ENCODE peak calls at places on chromosomes 16 and 17, in seven cellular contexts. I is GM12878, J is HCT116, N is SK-N-SH, C is K562, P is H1, O is HepG2. T is an unnamed sample.

GRCh38 chr17:35849469-35850348 is 19.0 kb downstream of the HEATR9 start:
- DNase-seq in N (peak; percentile 55), J (peak; percentile 33), C (peak; percentile 48), O (peak; percentile 64), I (peak; percentile 20), P (peak; percentile 31), T (peak; percentile 64)

GRCh38 chr16:53153130-53153529 is 98.3 kb downstream of the CHD9 start:
- DNase-seq in J (no peak), C (no peak), N (no peak), O (no peak), I (no peak), P (no peak), T (no peak)

GRCh38 chr16:12609937-12610699 is 193.6 kb downstream of the CPPED1 start:
- DNase-seq in O (peak; percentile 86), J (no peak), I (no peak), P (no peak), N (no peak), C (no peak), T (no peak)

GRCh38 chr17:20992987-20993862 is 49.6 kb downstream of the USP22 start:
- DNase-seq in N (peak; percentile 95), P (peak; percentile 79), I (peak; percentile 3), C (peak; percentile 81), J (peak; percentile 51), O (peak; percentile 58), T (peak; percentile 90)

GRCh38 chr16:67848118-67848517 is 625 bp upstream of the CENPT start:
- DNase-seq in O (no peak), C (no peak), I (no peak), J (no peak), N (no peak), P (no peak), T (no peak)

GRCh38 chr16:21989141-21989540 is 11.8 kb downstream of the PDZD9 start:
- DNase-seq in C (no peak), P (no peak), O (no peak), N (no peak), J (no peak), I (no peak), T (no peak)

GRCh38 chr17:76405967-76406647 is 21.7 kb downstream of the SPHK1 start:
- DNase-seq in I (no peak), N (peak; percentile 92), C (peak; percentile 93), P (no peak), O (no peak), J (no peak), T (no peak)

GRCh38 chr17:43900183-43900857 is 7.0 kb downstream of the MPP2 start:
- DNase-seq in J (peak; percentile 56), C (peak; percentile 99), P (no peak), O (peak; percentile 63), N (peak; percentile 98), I (no peak), T (peak; percentile 92)

GRCh38 chr17:27353469-27354050 is 59.6 kb downstream of the WSB1 start:
- DNase-seq in N (peak; percentile 99), J (peak; percentile 78), O (peak; percentile 87), C (peak; percentile 97), P (peak; percentile 53), I (peak; percentile 42), T (peak; percentile 97)

GRCh38 chr17:44071772-44072171 is 1.2 kb downstream of the G6PC3 start:
- DNase-seq in O (no peak), J (no peak), I (no peak), P (no peak), C (no peak), N (no peak), T (no peak)

GRCh38 chr16:58217341-58217925 is 19.5 kb upstream of the CSNK2A2 start:
- DNase-seq in N (no peak), P (no peak), C (no peak), I (no peak), J (no peak), O (no peak), T (no peak)

GRCh38 chr17:78900816-78901215 is 2.2 kb downstream of the CEP295NL start:
- DNase-seq in O (no peak), I (no peak), C (no peak), N (no peak), P (no peak), J (no peak), T (no peak)

GRCh38 chr16:87550510-87550961 is 51.8 kb upstream of the JPH3 start:
- DNase-seq in O (no peak), I (no peak), C (peak; percentile 71), J (no peak), P (no peak), N (peak; percentile 86), T (peak; percentile 73)

GRCh38 chr17:79615926-79616325 is 5.1 kb upstream of the RBFOX3 start:
- DNase-seq in J (no peak), O (no peak), N (no peak), C (no peak), P (no peak), I (no peak), T (no peak)

GRCh38 chr17:19388791-19389190 is 1.8 kb upstream of the MFAP4 start:
- DNase-seq in P (no peak), J (no peak), N (no peak), C (no peak), I (no peak), O (no peak), T (no peak)

GRCh38 chr17:19387921-19388521 is 1.0 kb upstream of the MFAP4 start:
- DNase-seq in N (no peak), P (no peak), O (no peak), I (no peak), J (no peak), C (no peak), T (peak; percentile 48)

GRCh38 chr17:19386276-19386863 is 620 bp downstream of the MFAP4 start:
- DNase-seq in O (no peak), N (peak; percentile 39), J (no peak), C (no peak), P (no peak), I (no peak), T (no peak)

GRCh38 chr17:19389386-19389785 is 2.4 kb upstream of the MFAP4 start:
- DNase-seq in I (no peak), C (no peak), O (no peak), N (no peak), P (no peak), J (no peak), T (no peak)

GRCh38 chr17:19386974-19387920 is at the start of gene MFAP4:
- DNase-seq in O (no peak), P (no peak), C (no peak), N (peak; percentile 91), J (no peak), I (no peak), T (no peak)
- TF ChIP-seq JUND in O (no peak), P (no peak), C (no peak), N (peak; percentile 23), J (no peak), I (no peak), T (no peak)

GRCh38 chr16:56606071-56606687 is 2.2 kb upstream of the MT2A start:
- DNase-seq in O (no peak), I (no peak), J (peak; percentile 48), N (no peak), P (no peak), C (no peak), T (no peak)

GRCh38 chr16:56605475-56605874 is 2.9 kb upstream of the MT2A start:
- DNase-seq in O (no peak), C (no peak), J (no peak), P (no peak), N (no peak), I (no peak), T (no peak)

GRCh38 chr16:56607675-56608042 is 725 bp upstream of the MT2A start:
- DNase-seq in I (no peak), C (no peak), P (no peak), N (no peak), O (no peak), J (no peak), T (no peak)

GRCh38 chr16:56608043-56608875 is at the start of gene MT2A:
- DNase-seq in P (no peak), J (peak; percentile 95), O (peak; percentile 94), N (peak; percentile 95), C (peak; percentile 95), I (no peak), T (peak; percentile 95)

DNA sequence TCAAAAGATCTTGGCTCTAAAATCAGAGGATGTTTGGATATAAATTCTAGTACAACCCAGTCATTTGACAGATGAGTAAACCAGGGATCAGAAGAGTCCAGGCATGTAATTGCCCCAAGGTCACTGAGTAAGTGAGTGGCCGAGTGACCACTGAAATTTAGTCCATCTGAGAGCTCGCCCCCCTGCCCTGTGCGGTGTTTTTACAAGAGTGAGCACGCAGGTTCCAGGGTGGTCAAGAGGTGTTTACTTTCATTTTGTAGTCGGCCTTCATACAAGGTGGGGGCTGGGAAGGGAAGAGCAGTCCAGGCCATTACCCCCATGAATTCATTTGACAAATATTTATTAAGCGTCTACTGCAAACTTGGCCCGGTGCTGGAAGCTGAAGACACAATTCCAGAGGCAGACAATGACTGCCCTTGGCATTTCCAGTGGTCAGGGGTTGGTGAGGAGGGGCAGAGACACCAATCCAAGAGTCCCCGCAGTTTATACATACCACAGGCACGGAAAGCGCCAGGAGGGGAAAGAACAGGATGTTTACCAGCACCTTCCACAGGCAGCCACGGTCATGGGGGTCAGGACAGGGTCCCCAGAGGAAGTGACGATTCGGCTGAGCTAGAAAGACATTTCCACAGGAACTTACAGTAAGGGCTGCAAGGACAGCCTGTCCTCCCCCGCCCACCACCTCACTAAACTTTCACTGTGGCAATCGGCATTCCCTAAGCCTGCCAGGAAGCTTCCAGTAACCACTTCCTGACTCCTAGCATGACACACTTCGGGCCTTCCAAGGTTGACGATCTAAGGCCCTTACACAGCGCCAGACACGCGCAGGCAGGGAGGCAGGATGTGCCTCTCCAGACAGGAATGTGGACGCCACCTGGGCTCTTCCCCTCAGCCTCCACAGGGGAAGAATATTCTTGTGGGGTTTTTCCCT is 1.4 kb upstream of the MT2A start:
- DNase-seq in J (peak; percentile 75), I (no peak), C (no peak), N (no peak), O (peak; percentile 97), P (no peak), T (peak; percentile 87)
- TF ChIP-seq JUND in J (no peak), I (no peak), C (no peak), N (no peak), O (no peak), P (no peak), T (no peak)

DNA sequence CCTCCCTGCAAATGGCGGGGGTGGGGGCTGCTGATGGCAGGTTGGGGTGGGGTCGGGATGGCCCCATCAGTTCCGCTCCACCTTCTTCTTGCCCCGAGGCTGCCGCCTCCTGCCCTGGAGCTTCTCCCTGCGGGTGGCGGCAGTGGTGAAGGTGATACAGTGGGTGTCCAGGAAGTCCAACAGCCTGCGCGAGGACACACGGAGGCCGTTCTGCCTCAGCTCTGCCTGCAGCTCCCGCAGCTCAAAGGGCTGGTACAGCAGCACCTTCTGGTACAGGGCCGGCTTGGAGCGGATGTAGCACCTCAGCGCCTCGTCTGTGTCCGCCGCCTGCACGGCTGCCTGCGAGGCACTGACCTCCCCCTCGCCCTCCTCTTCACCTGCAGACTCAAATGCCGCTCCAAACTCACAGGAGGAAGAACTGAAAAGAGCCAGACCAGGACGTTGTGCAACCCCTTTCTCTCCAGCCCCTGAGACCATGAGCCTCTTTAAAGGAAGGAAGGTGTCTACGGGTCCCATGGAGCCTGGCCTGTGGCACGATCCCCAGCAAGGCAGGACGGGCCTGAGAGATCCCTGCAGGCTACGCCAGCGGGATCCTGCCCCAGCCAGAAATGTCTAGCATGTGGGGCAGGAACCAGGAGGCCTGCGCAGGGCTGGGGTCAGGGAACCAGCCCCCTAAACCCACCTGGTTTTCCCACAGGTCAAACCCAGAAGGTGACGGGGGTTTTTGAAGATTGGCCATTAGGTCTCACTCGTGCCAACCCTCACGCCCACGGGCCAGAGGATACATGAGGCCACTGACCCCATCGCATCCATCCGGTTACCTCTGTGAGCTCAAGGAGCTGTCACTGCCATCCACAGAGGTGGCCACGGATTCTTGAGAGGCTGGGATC is 5.3 kb upstream of the NLRC3 start:
- DNase-seq in I (no peak), N (no peak), P (no peak), C (no peak), J (no peak), O (no peak), T (no peak)
- TF ChIP-seq JUND in I (no peak), N (no peak), P (no peak), C (no peak), J (no peak), O (no peak), T (no peak)

GRCh38 chr16:30009085-30009862 is 1.6 kb downstream of the DOC2A start:
- DNase-seq in J (no peak), O (no peak), N (no peak), I (no peak), C (no peak), P (no peak), T (no peak)
- TF ChIP-seq JUND in J (no peak), O (no peak), N (no peak), I (no peak), C (no peak), P (no peak), T (no peak)

T was measured in T47D.